ENCODE peak calls at places on chromosomes 7 and 10, in ten cellular contexts. V is fibroblast of mammary gland; I is NCI-H1105; N is MM.1S; A is stimulated activated CD4-positive, alpha-beta T cell treated with anti-CD3 and anti-CD28 coated beads, Interleukin-4, amount 100 ng/mL, for 24 hours; L is AG08395; Z is NCI-H1417 treated with DMSO at 0.1 percent for 48 hours; S is AG09319; Q is NCI-H1092 treated with DMSO at 0.1 percent for 48 hours; B is tibial artery. H is an unnamed sample.

GRCh38 chr10:79144341-79145173 is 75.8 kb downstream of the ZMIZ1 start:
- DNase-seq in S (no peak), V (peak; percentile 30), Q (no peak), N (no peak), A (no peak), I (no peak), L (no peak), B (no peak), Z (no peak), H (no peak)

GRCh38 chr7:82542665-82543064 is 99.1 kb upstream of the CACNA2D1 start:
- DNase-seq in L (peak; percentile 33), B (no peak), I (no peak), V (peak; percentile 76), A (no peak), Q (no peak), N (no peak), Z (no peak), S (no peak), H (no peak)

GRCh38 chr7:87574630-87575029 is 26.1 kb downstream of the ABCB1 start:
- DNase-seq in V (peak; percentile 73), L (peak; percentile 48), B (no peak), Q (no peak), Z (no peak), S (peak; percentile 3), A (peak; percentile 7), N (no peak), I (no peak), H (no peak)

GRCh38 chr10:97590748-97591139 is 1.2 kb downstream of the C10orf62 start:
- DNase-seq in S (no peak), B (no peak), N (no peak), V (no peak), A (no peak), Z (no peak), L (no peak), Q (no peak), I (no peak), H (no peak)

GRCh38 chr10:93062499-93063216 is 2.1 kb downstream of the CYP26C1 start:
- DNase-seq in Q (no peak), I (no peak), S (no peak), Z (no peak), A (peak; percentile 27), L (peak; percentile 45), N (peak; percentile 65), B (no peak), V (peak; percentile 30), H (no peak)

GRCh38 chr10:63627881-63628296 is 106.7 kb downstream of the REEP3 start:
- DNase-seq in Z (no peak), Q (no peak), A (no peak), L (no peak), I (no peak), V (no peak), N (no peak), S (no peak), B (no peak), H (no peak)

GRCh38 chr10:98474628-98475027 is 27.9 kb upstream of the HPS1 start:
- DNase-seq in L (no peak), N (no peak), V (no peak), I (no peak), Z (no peak), A (no peak), B (no peak), Q (no peak), S (no peak), H (no peak)

GRCh38 chr7:76048668-76048988 is 722 bp downstream of the MDH2 start:
- DNase-seq in B (no peak), S (no peak), V (no peak), N (peak; percentile 59), A (peak; percentile 23), Q (peak; percentile 23), L (no peak), I (no peak), Z (no peak), H (no peak)

GRCh38 chr7:66110861-66111260 is 3.8 kb upstream of the CRCP start:
- DNase-seq in S (no peak), Q (no peak), B (no peak), L (peak; percentile 79), N (no peak), V (peak; percentile 97), A (no peak), Z (no peak), I (no peak), H (no peak)

GRCh38 chr7:102260856-102261255 is 25.8 kb upstream of the SH2B2 start:
- DNase-seq in A (no peak), V (peak; percentile 29), S (no peak), B (no peak), Q (no peak), I (no peak), Z (no peak), N (no peak), L (peak; percentile 76), H (no peak)

GRCh38 chr10:51501396-51501795 is 198.0 kb downstream of the CSTF2T start:
- DNase-seq in S (no peak), I (no peak), A (no peak), L (peak; percentile 20), B (no peak), Q (no peak), V (no peak), Z (no peak), N (no peak), H (no peak)

GRCh38 chr10:132449051-132449825 is 52.2 kb downstream of the PWWP2B start:
- DNase-seq in V (peak; percentile 8), B (no peak), A (no peak), Q (no peak), L (no peak), N (no peak), S (no peak), Z (no peak), I (no peak), H (no peak)

GRCh38 chr7:81175291-81175942 is 256.6 kb upstream of the SEMA3C start:
- DNase-seq in L (no peak), Z (no peak), V (no peak), Q (no peak), I (no peak), A (no peak), B (no peak), S (no peak), N (no peak), H (no peak)

GRCh38 chr10:77524300-77524711 is 113.3 kb downstream of the KCNMA1 start:
- DNase-seq in V (peak; percentile 68), N (peak; percentile 45), S (peak; percentile 62), Z (no peak), I (no peak), L (peak; percentile 88), A (no peak), Q (no peak), B (no peak), H (no peak)

GRCh38 chr7:15219758-15220157 is 317.2 kb upstream of the DGKB start:
- DNase-seq in N (no peak), A (no peak), V (no peak), Q (no peak), B (no peak), L (no peak), S (no peak), I (no peak), Z (no peak), H (no peak)

GRCh38 chr7:26153246-26153822 is 1.3 kb downstream of the NFE2L3 start:
- DNase-seq in V (no peak), A (peak; percentile 47), S (no peak), Q (no peak), B (no peak), N (peak; percentile 22), I (no peak), Z (no peak), L (no peak), H (peak; percentile 62)

GRCh38 chr10:60664859-60665258 is 113.4 kb upstream of the CDK1 start:
- DNase-seq in A (no peak), Z (no peak), S (no peak), I (no peak), Q (no peak), N (no peak), L (no peak), B (no peak), V (peak; percentile 7), H (no peak)

GRCh38 chr10:123146892-123147634 is 873 bp upstream of the HMX2 start:
- DNase-seq in S (no peak), A (no peak), Q (no peak), I (no peak), L (no peak), Z (no peak), N (no peak), V (no peak), B (no peak), H (no peak)

GRCh38 chr7:119949053-119949452 is 323.9 kb upstream of the KCND2 start:
- DNase-seq in Q (no peak), V (no peak), N (no peak), S (no peak), I (no peak), B (no peak), L (no peak), A (no peak), Z (no peak), H (no peak)

GRCh38 chr10:90930971-90931841 is 10.3 kb upstream of the ANKRD1 start:
- DNase-seq in A (no peak), L (peak; percentile 80), B (peak; percentile 60), Z (no peak), I (no peak), Q (no peak), N (no peak), V (peak; percentile 62), S (no peak), H (no peak)

GRCh38 chr7:140153666-140154161 is 23.1 kb downstream of the KDM7A start:
- DNase-seq in L (no peak), I (no peak), A (no peak), S (no peak), N (no peak), Z (no peak), B (no peak), V (no peak), Q (no peak), H (peak; percentile 11)

GRCh38 chr10:71864861-71865473 is 13.9 kb upstream of the PSAP start:
- DNase-seq in S (no peak), V (peak; percentile 85), N (no peak), A (no peak), L (no peak), Z (no peak), I (no peak), Q (no peak), B (peak; percentile 12), H (no peak)

GRCh38 chr10:43863859-43864591 is 215.3 kb upstream of the ZNF32 start:
- DNase-seq in V (peak; percentile 92), S (no peak), N (no peak), L (peak; percentile 79), Z (no peak), B (peak; percentile 73), Q (no peak), A (no peak), I (no peak), H (no peak)

GRCh38 chr10:114821293-114821914 is at the start of gene FHIP2A:
- DNase-seq in L (peak; percentile 89), V (peak; percentile 63), A (peak; percentile 83), I (peak; percentile 18), Q (peak; percentile 42), Z (no peak), B (peak; percentile 69), N (peak; percentile 83), S (peak; percentile 53), H (peak; percentile 88)

GRCh38 chr7:34133983-34134782 is 228.8 kb downstream of the BMPER start:
- DNase-seq in L (peak; percentile 77), I (peak; percentile 60), Z (peak; percentile 10), A (no peak), Q (peak; percentile 65), S (peak; percentile 54), N (peak; percentile 36), V (peak; percentile 83), B (peak; percentile 61), H (no peak)

H was measured in GM06990.